ENCODE peak calls at places on chromosomes 11 and 22, in seven cellular contexts. One of them, this sample, is unnamed.

GRCh38 chr22:22591348-22592299 is 32.6 kb upstream of the PRAME start:
- DNase-seq in T follicular helper cell: no peak
- DNase-seq in transverse colon: no peak
- DNase-seq in activated CD4-positive, alpha-beta T cell treated with anti-CD3 and anti-CD28 coated beads, Interleukin-2, amount 50 U/mL, for 24 hours: no peak
- DNase-seq in NB4: no peak
- DNase-seq in central memory CD4-positive, alpha-beta T cell: no peak
- DNase-seq in posterior vena cava: no peak
- DNase-seq in this sample: peak

GRCh38 chr11:128720522-128720985 is 26.7 kb downstream of the FLI1 start:
- DNase-seq in NB4: peak
- DNase-seq in transverse colon: peak
- DNase-seq in central memory CD4-positive, alpha-beta T cell: peak
- DNase-seq in activated CD4-positive, alpha-beta T cell treated with anti-CD3 and anti-CD28 coated beads, Interleukin-2, amount 50 U/mL, for 24 hours: peak
- DNase-seq in T follicular helper cell: no peak
- DNase-seq in posterior vena cava: no peak
- DNase-seq in this sample: peak

GRCh38 chr11:6576471-6577373 is 26.7 kb downstream of the RRP8 start:
- DNase-seq in T follicular helper cell: no peak
- DNase-seq in activated CD4-positive, alpha-beta T cell treated with anti-CD3 and anti-CD28 coated beads, Interleukin-2, amount 50 U/mL, for 24 hours: no peak
- DNase-seq in posterior vena cava: no peak
- DNase-seq in central memory CD4-positive, alpha-beta T cell: no peak
- DNase-seq in transverse colon: no peak
- DNase-seq in NB4: peak
- DNase-seq in this sample: no peak

GRCh38 chr11:76623171-76623883 is 47.2 kb downstream of the LRRC32 start:
- DNase-seq in central memory CD4-positive, alpha-beta T cell: no peak
- DNase-seq in transverse colon: no peak
- DNase-seq in activated CD4-positive, alpha-beta T cell treated with anti-CD3 and anti-CD28 coated beads, Interleukin-2, amount 50 U/mL, for 24 hours: no peak
- DNase-seq in NB4: no peak
- DNase-seq in T follicular helper cell: no peak
- DNase-seq in posterior vena cava: peak
- DNase-seq in this sample: no peak

GRCh38 chr22:41994506-41994905 is 4.1 kb upstream of the WBP2NL start:
- DNase-seq in NB4: no peak
- DNase-seq in transverse colon: no peak
- DNase-seq in central memory CD4-positive, alpha-beta T cell: no peak
- DNase-seq in activated CD4-positive, alpha-beta T cell treated with anti-CD3 and anti-CD28 coated beads, Interleukin-2, amount 50 U/mL, for 24 hours: no peak
- DNase-seq in T follicular helper cell: no peak
- DNase-seq in posterior vena cava: peak
- DNase-seq in this sample: no peak

GRCh38 chr11:32427616-32427934 is 7.8 kb downstream of the WT1 start:
- DNase-seq in T follicular helper cell: no peak
- DNase-seq in NB4: no peak
- DNase-seq in activated CD4-positive, alpha-beta T cell treated with anti-CD3 and anti-CD28 coated beads, Interleukin-2, amount 50 U/mL, for 24 hours: no peak
- DNase-seq in transverse colon: no peak
- DNase-seq in posterior vena cava: no peak
- DNase-seq in central memory CD4-positive, alpha-beta T cell: no peak
- DNase-seq in this sample: no peak

GRCh38 chr11:116217006-116217405 is 555.8 kb downstream of the BUD13 start:
- DNase-seq in transverse colon: peak
- DNase-seq in activated CD4-positive, alpha-beta T cell treated with anti-CD3 and anti-CD28 coated beads, Interleukin-2, amount 50 U/mL, for 24 hours: peak
- DNase-seq in central memory CD4-positive, alpha-beta T cell: no peak
- DNase-seq in posterior vena cava: peak
- DNase-seq in NB4: peak
- DNase-seq in T follicular helper cell: no peak
- DNase-seq in this sample: no peak

GRCh38 chr11:44561275-44561781 is 4.1 kb upstream of the CD82 start:
- DNase-seq in T follicular helper cell: no peak
- DNase-seq in transverse colon: no peak
- DNase-seq in activated CD4-positive, alpha-beta T cell treated with anti-CD3 and anti-CD28 coated beads, Interleukin-2, amount 50 U/mL, for 24 hours: no peak
- DNase-seq in central memory CD4-positive, alpha-beta T cell: no peak
- DNase-seq in posterior vena cava: no peak
- DNase-seq in NB4: no peak
- DNase-seq in this sample: no peak

GRCh38 chr22:44730490-44731356 is 21.7 kb upstream of the ARHGAP8 start:
- DNase-seq in activated CD4-positive, alpha-beta T cell treated with anti-CD3 and anti-CD28 coated beads, Interleukin-2, amount 50 U/mL, for 24 hours: no peak
- DNase-seq in posterior vena cava: no peak
- DNase-seq in transverse colon: no peak
- DNase-seq in T follicular helper cell: no peak
- DNase-seq in central memory CD4-positive, alpha-beta T cell: no peak
- DNase-seq in NB4: no peak
- DNase-seq in this sample: no peak

GRCh38 chr22:43878079-43878795 is 13.6 kb downstream of the PNPLA5 start:
- DNase-seq in posterior vena cava: peak
- DNase-seq in central memory CD4-positive, alpha-beta T cell: no peak
- DNase-seq in activated CD4-positive, alpha-beta T cell treated with anti-CD3 and anti-CD28 coated beads, Interleukin-2, amount 50 U/mL, for 24 hours: no peak
- DNase-seq in transverse colon: no peak
- DNase-seq in T follicular helper cell: no peak
- DNase-seq in NB4: no peak
- DNase-seq in this sample: no peak

GRCh38 chr22:24871611-24872205 is 65.7 kb downstream of the SGSM1 start:
- DNase-seq in NB4: peak
- DNase-seq in posterior vena cava: no peak
- DNase-seq in activated CD4-positive, alpha-beta T cell treated with anti-CD3 and anti-CD28 coated beads, Interleukin-2, amount 50 U/mL, for 24 hours: no peak
- DNase-seq in transverse colon: no peak
- DNase-seq in central memory CD4-positive, alpha-beta T cell: no peak
- DNase-seq in T follicular helper cell: no peak
- DNase-seq in this sample: no peak

GRCh38 chr11:132072044-132072879 is 701.8 kb downstream of the NTM start:
- DNase-seq in posterior vena cava: no peak
- DNase-seq in NB4: no peak
- DNase-seq in central memory CD4-positive, alpha-beta T cell: no peak
- DNase-seq in transverse colon: no peak
- DNase-seq in activated CD4-positive, alpha-beta T cell treated with anti-CD3 and anti-CD28 coated beads, Interleukin-2, amount 50 U/mL, for 24 hours: no peak
- DNase-seq in T follicular helper cell: no peak
- DNase-seq in this sample: no peak

GRCh38 chr11:123527947-123528346 is 97.9 kb downstream of the GRAMD1B start:
- DNase-seq in central memory CD4-positive, alpha-beta T cell: no peak
- DNase-seq in NB4: no peak
- DNase-seq in activated CD4-positive, alpha-beta T cell treated with anti-CD3 and anti-CD28 coated beads, Interleukin-2, amount 50 U/mL, for 24 hours: no peak
- DNase-seq in transverse colon: no peak
- DNase-seq in posterior vena cava: no peak
- DNase-seq in T follicular helper cell: no peak
- DNase-seq in this sample: no peak

GRCh38 chr11:114989536-114989935 is 311.2 kb downstream of the NXPE2 start:
- DNase-seq in transverse colon: no peak
- DNase-seq in central memory CD4-positive, alpha-beta T cell: no peak
- DNase-seq in NB4: no peak
- DNase-seq in T follicular helper cell: no peak
- DNase-seq in posterior vena cava: no peak
- DNase-seq in activated CD4-positive, alpha-beta T cell treated with anti-CD3 and anti-CD28 coated beads, Interleukin-2, amount 50 U/mL, for 24 hours: no peak
- DNase-seq in this sample: no peak

GRCh38 chr11:5004429-5005274 is 10.0 kb downstream of the OR51L1 start:
- DNase-seq in transverse colon: peak
- DNase-seq in central memory CD4-positive, alpha-beta T cell: no peak
- DNase-seq in T follicular helper cell: no peak
- DNase-seq in NB4: peak
- DNase-seq in activated CD4-positive, alpha-beta T cell treated with anti-CD3 and anti-CD28 coated beads, Interleukin-2, amount 50 U/mL, for 24 hours: no peak
- DNase-seq in posterior vena cava: no peak
- DNase-seq in this sample: peak

GRCh38 chr22:22369962-22370265 is 125.3 kb downstream of the VPREB1 start:
- DNase-seq in posterior vena cava: no peak
- DNase-seq in activated CD4-positive, alpha-beta T cell treated with anti-CD3 and anti-CD28 coated beads, Interleukin-2, amount 50 U/mL, for 24 hours: no peak
- DNase-seq in T follicular helper cell: no peak
- DNase-seq in central memory CD4-positive, alpha-beta T cell: no peak
- DNase-seq in transverse colon: no peak
- DNase-seq in NB4: no peak
- DNase-seq in this sample: no peak

GRCh38 chr11:13834463-13834862 is 128.1 kb upstream of the SPON1 start:
- DNase-seq in transverse colon: no peak
- DNase-seq in central memory CD4-positive, alpha-beta T cell: no peak
- DNase-seq in activated CD4-positive, alpha-beta T cell treated with anti-CD3 and anti-CD28 coated beads, Interleukin-2, amount 50 U/mL, for 24 hours: no peak
- DNase-seq in NB4: peak
- DNase-seq in posterior vena cava: no peak
- DNase-seq in T follicular helper cell: no peak
- DNase-seq in this sample: no peak

GRCh38 chr22:41968601-41969000 is 642 bp upstream of the SEPTIN3 start:
- DNase-seq in NB4: no peak
- DNase-seq in posterior vena cava: no peak
- DNase-seq in T follicular helper cell: no peak
- DNase-seq in central memory CD4-positive, alpha-beta T cell: no peak
- DNase-seq in activated CD4-positive, alpha-beta T cell treated with anti-CD3 and anti-CD28 coated beads, Interleukin-2, amount 50 U/mL, for 24 hours: no peak
- DNase-seq in transverse colon: peak
- DNase-seq in this sample: no peak

GRCh38 chr22:40044870-40045834 is 50.4 kb downstream of the FAM83F start:
- DNase-seq in activated CD4-positive, alpha-beta T cell treated with anti-CD3 and anti-CD28 coated beads, Interleukin-2, amount 50 U/mL, for 24 hours: peak
- DNase-seq in central memory CD4-positive, alpha-beta T cell: peak
- DNase-seq in NB4: peak
- DNase-seq in posterior vena cava: peak
- DNase-seq in T follicular helper cell: peak
- DNase-seq in transverse colon: peak
- DNase-seq in this sample: peak

GRCh38 chr11:93529707-93530467 is 13.3 kb downstream of the SMCO4 start:
- DNase-seq in posterior vena cava: peak
- DNase-seq in T follicular helper cell: no peak
- DNase-seq in activated CD4-positive, alpha-beta T cell treated with anti-CD3 and anti-CD28 coated beads, Interleukin-2, amount 50 U/mL, for 24 hours: no peak
- DNase-seq in transverse colon: no peak
- DNase-seq in central memory CD4-positive, alpha-beta T cell: no peak
- DNase-seq in NB4: peak
- DNase-seq in this sample: no peak

GRCh38 chr22:24683671-24684070 is 80.7 kb downstream of the GGT1 start:
- DNase-seq in T follicular helper cell: no peak
- DNase-seq in posterior vena cava: no peak
- DNase-seq in activated CD4-positive, alpha-beta T cell treated with anti-CD3 and anti-CD28 coated beads, Interleukin-2, amount 50 U/mL, for 24 hours: no peak
- DNase-seq in transverse colon: no peak
- DNase-seq in central memory CD4-positive, alpha-beta T cell: no peak
- DNase-seq in NB4: no peak
- DNase-seq in this sample: no peak

GRCh38 chr11:112212290-112212689 is 13.9 kb upstream of the PTS start:
- DNase-seq in posterior vena cava: no peak
- DNase-seq in activated CD4-positive, alpha-beta T cell treated with anti-CD3 and anti-CD28 coated beads, Interleukin-2, amount 50 U/mL, for 24 hours: no peak
- DNase-seq in transverse colon: no peak
- DNase-seq in NB4: no peak
- DNase-seq in T follicular helper cell: no peak
- DNase-seq in central memory CD4-positive, alpha-beta T cell: no peak
- DNase-seq in this sample: no peak

GRCh38 chr11:74453373-74453975 is 13.9 kb downstream of the KCNE3 start:
- DNase-seq in transverse colon: peak
- DNase-seq in T follicular helper cell: peak
- DNase-seq in posterior vena cava: peak
- DNase-seq in central memory CD4-positive, alpha-beta T cell: peak
- DNase-seq in NB4: peak
- DNase-seq in activated CD4-positive, alpha-beta T cell treated with anti-CD3 and anti-CD28 coated beads, Interleukin-2, amount 50 U/mL, for 24 hours: peak
- DNase-seq in this sample: peak

GRCh38 chr11:32262367-32262766 is 171.5 kb downstream of the RCN1 start:
- DNase-seq in transverse colon: no peak
- DNase-seq in T follicular helper cell: no peak
- DNase-seq in posterior vena cava: no peak
- DNase-seq in central memory CD4-positive, alpha-beta T cell: no peak
- DNase-seq in activated CD4-positive, alpha-beta T cell treated with anti-CD3 and anti-CD28 coated beads, Interleukin-2, amount 50 U/mL, for 24 hours: no peak
- DNase-seq in NB4: no peak
- DNase-seq in this sample: no peak

GRCh38 chr22:37189011-37189466 is 992 bp upstream of the C1QTNF6 start:
- DNase-seq in NB4: no peak
- DNase-seq in posterior vena cava: no peak
- DNase-seq in T follicular helper cell: no peak
- DNase-seq in central memory CD4-positive, alpha-beta T cell: no peak
- DNase-seq in transverse colon: no peak
- DNase-seq in activated CD4-positive, alpha-beta T cell treated with anti-CD3 and anti-CD28 coated beads, Interleukin-2, amount 50 U/mL, for 24 hours: no peak
- DNase-seq in this sample: no peak

GRCh38 chr11:93000511-93001476 is 31.3 kb downstream of the MTNR1B start:
- DNase-seq in posterior vena cava: no peak
- DNase-seq in T follicular helper cell: no peak
- DNase-seq in central memory CD4-positive, alpha-beta T cell: no peak
- DNase-seq in activated CD4-positive, alpha-beta T cell treated with anti-CD3 and anti-CD28 coated beads, Interleukin-2, amount 50 U/mL, for 24 hours: no peak
- DNase-seq in NB4: peak
- DNase-seq in transverse colon: no peak
- DNase-seq in this sample: no peak

GRCh38 chr11:61021661-61022212 is 50.3 kb downstream of the CD6 start:
- DNase-seq in central memory CD4-positive, alpha-beta T cell: peak
- DNase-seq in transverse colon: peak
- DNase-seq in posterior vena cava: peak
- DNase-seq in NB4: no peak
- DNase-seq in activated CD4-positive, alpha-beta T cell treated with anti-CD3 and anti-CD28 coated beads, Interleukin-2, amount 50 U/mL, for 24 hours: peak
- DNase-seq in T follicular helper cell: peak
- DNase-seq in this sample: no peak

GRCh38 chr22:50481440-50482106 is at the start of gene ADM2:
- DNase-seq in NB4: peak
- DNase-seq in activated CD4-positive, alpha-beta T cell treated with anti-CD3 and anti-CD28 coated beads, Interleukin-2, amount 50 U/mL, for 24 hours: peak
- DNase-seq in T follicular helper cell: peak
- DNase-seq in posterior vena cava: no peak
- DNase-seq in transverse colon: peak
- DNase-seq in central memory CD4-positive, alpha-beta T cell: peak
- DNase-seq in this sample: no peak

GRCh38 chr11:122248939-122249338 is 132.9 kb upstream of the BLID start:
- DNase-seq in transverse colon: no peak
- DNase-seq in activated CD4-positive, alpha-beta T cell treated with anti-CD3 and anti-CD28 coated beads, Interleukin-2, amount 50 U/mL, for 24 hours: no peak
- DNase-seq in T follicular helper cell: no peak
- DNase-seq in central memory CD4-positive, alpha-beta T cell: no peak
- DNase-seq in posterior vena cava: no peak
- DNase-seq in NB4: no peak
- DNase-seq in this sample: no peak

GRCh38 chr22:47619631-47620030 is 857.2 kb downstream of the TBC1D22A start:
- DNase-seq in NB4: no peak
- DNase-seq in T follicular helper cell: no peak
- DNase-seq in central memory CD4-positive, alpha-beta T cell: no peak
- DNase-seq in posterior vena cava: peak
- DNase-seq in transverse colon: no peak
- DNase-seq in activated CD4-positive, alpha-beta T cell treated with anti-CD3 and anti-CD28 coated beads, Interleukin-2, amount 50 U/mL, for 24 hours: no peak
- DNase-seq in this sample: no peak

GRCh38 chr11:65448418-65449196 is 26.0 kb downstream of the NEAT1 start:
- DNase-seq in activated CD4-positive, alpha-beta T cell treated with anti-CD3 and anti-CD28 coated beads, Interleukin-2, amount 50 U/mL, for 24 hours: no peak
- DNase-seq in central memory CD4-positive, alpha-beta T cell: no peak
- DNase-seq in NB4: no peak
- DNase-seq in posterior vena cava: peak
- DNase-seq in T follicular helper cell: no peak
- DNase-seq in transverse colon: peak
- DNase-seq in this sample: no peak

GRCh38 chr22:20131593-20131855 is at the start of gene ZDHHC8:
- DNase-seq in transverse colon: peak
- DNase-seq in central memory CD4-positive, alpha-beta T cell: peak
- DNase-seq in activated CD4-positive, alpha-beta T cell treated with anti-CD3 and anti-CD28 coated beads, Interleukin-2, amount 50 U/mL, for 24 hours: no peak
- DNase-seq in NB4: peak
- DNase-seq in T follicular helper cell: peak
- DNase-seq in posterior vena cava: no peak
- DNase-seq in this sample: no peak

GRCh38 chr11:12376259-12376971 is 956 bp upstream of the PARVA start:
- DNase-seq in posterior vena cava: no peak
- DNase-seq in transverse colon: peak
- DNase-seq in T follicular helper cell: no peak
- DNase-seq in NB4: no peak
- DNase-seq in central memory CD4-positive, alpha-beta T cell: no peak
- DNase-seq in activated CD4-positive, alpha-beta T cell treated with anti-CD3 and anti-CD28 coated beads, Interleukin-2, amount 50 U/mL, for 24 hours: no peak
- DNase-seq in this sample: no peak

GRCh38 chr11:13761250-13761649 is 92.8 kb downstream of the FAR1 start:
- DNase-seq in activated CD4-positive, alpha-beta T cell treated with anti-CD3 and anti-CD28 coated beads, Interleukin-2, amount 50 U/mL, for 24 hours: no peak
- DNase-seq in T follicular helper cell: no peak
- DNase-seq in NB4: no peak
- DNase-seq in central memory CD4-positive, alpha-beta T cell: no peak
- DNase-seq in transverse colon: no peak
- DNase-seq in posterior vena cava: no peak
- DNase-seq in this sample: no peak

GRCh38 chr11:7513210-7514098 is at the start of gene PPFIBP2:
- DNase-seq in NB4: peak
- DNase-seq in T follicular helper cell: peak
- DNase-seq in transverse colon: peak
- DNase-seq in posterior vena cava: peak
- DNase-seq in central memory CD4-positive, alpha-beta T cell: peak
- DNase-seq in activated CD4-positive, alpha-beta T cell treated with anti-CD3 and anti-CD28 coated beads, Interleukin-2, amount 50 U/mL, for 24 hours: peak
- DNase-seq in this sample: peak

GRCh38 chr11:68213555-68214172 is 568 bp upstream of the KMT5B start:
- DNase-seq in transverse colon: peak
- DNase-seq in activated CD4-positive, alpha-beta T cell treated with anti-CD3 and anti-CD28 coated beads, Interleukin-2, amount 50 U/mL, for 24 hours: peak
- DNase-seq in T follicular helper cell: peak
- DNase-seq in central memory CD4-positive, alpha-beta T cell: peak
- DNase-seq in posterior vena cava: peak
- DNase-seq in NB4: peak
- DNase-seq in this sample: peak

GRCh38 chr22:44455151-44455962 is 42.7 kb downstream of the RTL6 start:
- DNase-seq in central memory CD4-positive, alpha-beta T cell: peak
- DNase-seq in T follicular helper cell: peak
- DNase-seq in activated CD4-positive, alpha-beta T cell treated with anti-CD3 and anti-CD28 coated beads, Interleukin-2, amount 50 U/mL, for 24 hours: peak
- DNase-seq in NB4: no peak
- DNase-seq in posterior vena cava: no peak
- DNase-seq in transverse colon: peak
- DNase-seq in this sample: no peak

GRCh38 chr11:65504671-65505433 is 6.0 kb downstream of the MALAT1 start:
- DNase-seq in activated CD4-positive, alpha-beta T cell treated with anti-CD3 and anti-CD28 coated beads, Interleukin-2, amount 50 U/mL, for 24 hours: no peak
- DNase-seq in posterior vena cava: peak
- DNase-seq in NB4: peak
- DNase-seq in transverse colon: no peak
- DNase-seq in T follicular helper cell: no peak
- DNase-seq in central memory CD4-positive, alpha-beta T cell: peak
- DNase-seq in this sample: no peak